ENCODE peak calls at places on chromosomes 16 and 17, in five cellular contexts. E, N, K, F and R are unnamed samples.

GRCh38 chr17:28992202-28992601 is 13.6 kb downstream of the SEZ6 start:
- DNase-seq in N (no peak), E (no peak), F (no peak), K (no peak), R (no peak)

GRCh38 chr17:55283256-55283965 is 18.7 kb downstream of the HLF start:
- DNase-seq in N (no peak), E (no peak), F (no peak), K (no peak), R (no peak)

GRCh38 chr17:57924677-57925076 is 30.5 kb downstream of the CUEDC1 start:
- DNase-seq in E (no peak), F (no peak), N (peak; percentile 69), K (peak; percentile 45), R (no peak)

GRCh38 chr17:4869599-4869998 is 29.7 kb upstream of the C17orf107 start:
- DNase-seq in N (no peak), F (no peak), E (no peak), K (no peak), R (no peak)

GRCh38 chr17:28620010-28620409 is 6.0 kb upstream of the RSKR start:
- DNase-seq in K (no peak), E (no peak), N (no peak), F (no peak), R (no peak)

GRCh38 chr16:56792960-56793359 is 63.0 kb downstream of the NUP93 start:
- DNase-seq in F (no peak), N (no peak), E (no peak), K (no peak), R (no peak)

GRCh38 chr17:58452738-58453137 is 35.4 kb upstream of the RNF43 start:
- DNase-seq in E (no peak), N (no peak), K (no peak), F (no peak), R (no peak)

GRCh38 chr16:19210175-19210924 is 42.3 kb downstream of the SYT17 start:
- DNase-seq in K (no peak), F (no peak), E (no peak), N (no peak), R (no peak)

GRCh38 chr17:79617304-79617703 is 6.5 kb upstream of the RBFOX3 start:
- DNase-seq in N (peak; percentile 10), K (no peak), E (no peak), F (no peak), R (no peak)

GRCh38 chr17:47267354-47267828 is 13.8 kb downstream of the ITGB3 start:
- DNase-seq in E (no peak), F (no peak), N (no peak), K (no peak), R (no peak)

GRCh38 chr17:42784361-42784760 is 4.0 kb downstream of the WNK4 start:
- DNase-seq in N (no peak), K (no peak), F (no peak), E (no peak), R (no peak)

GRCh38 chr17:489758-490329 is 137.2 kb upstream of the RPH3AL start:
- DNase-seq in N (peak; percentile 67), K (no peak), E (peak; percentile 63), F (no peak), R (peak; percentile 79)

GRCh38 chr17:79988163-79988971 is 47.3 kb downstream of the TBC1D16 start:
- DNase-seq in N (peak; percentile 22), E (no peak), K (no peak), F (no peak), R (peak; percentile 61)

GRCh38 chr17:37483311-37484039 is 6.2 kb upstream of the DUSP14 start:
- DNase-seq in E (no peak), F (peak; percentile 21), K (no peak), N (no peak), R (no peak)

GRCh38 chr17:16081507-16082087 is 82.0 kb downstream of the TTC19 start:
- DNase-seq in E (no peak), K (no peak), F (no peak), N (no peak), R (no peak)

GRCh38 chr17:79670537-79671386 is 59.9 kb upstream of the RBFOX3 start:
- DNase-seq in E (no peak), K (no peak), F (no peak), N (no peak), R (no peak)

GRCh38 chr16:15450624-15451023 is 16.2 kb downstream of the BMERB1 start:
- DNase-seq in K (no peak), F (no peak), E (no peak), N (no peak), R (no peak)

GRCh38 chr17:48551206-48551597 is 6.3 kb upstream of the HOXB2 start:
- DNase-seq in E (no peak), K (no peak), N (no peak), F (no peak), R (no peak)